ENCODE peak calls at places on chromosomes 1 and 21, in four cellular contexts. S, D, K and I are unnamed samples.

GRCh38 chr1:58727363-58727762 is 27.5 kb upstream of the MYSM1 start:
- DNase-seq in S (no peak), K (peak; percentile 33), D (peak; percentile 78), I (no peak)

GRCh38 chr1:196148367-196148970 is 459.8 kb downstream of the KCNT2 start:
- DNase-seq in K (peak; percentile 10), D (peak; percentile 6), S (peak; percentile 13), I (no peak)

GRCh38 chr1:175889044-175889443 is 145.6 kb upstream of the TNR start:
- DNase-seq in D (no peak), S (no peak), K (no peak), I (no peak)

GRCh38 chr1:105894006-105894405 is 1162.5 kb upstream of the PRMT6 start:
- DNase-seq in S (no peak), D (no peak), K (no peak), I (no peak)

GRCh38 chr1:109201123-109201703 is 12.5 kb upstream of the SARS1 start:
- DNase-seq in S (peak; percentile 91), D (peak; percentile 49), K (peak; percentile 36), I (peak; percentile 77)

GRCh38 chr1:113002297-113002696 is 46.3 kb upstream of the SLC16A1 start:
- DNase-seq in K (no peak), D (no peak), S (no peak), I (no peak)

GRCh38 chr1:45647248-45648021 is 23.6 kb upstream of the CCDC17 start:
- DNase-seq in K (no peak), D (no peak), S (no peak), I (no peak)

GRCh38 chr1:1591452-1591851 is 8.5 kb downstream of the FNDC10 start:
- DNase-seq in D (no peak), K (no peak), S (no peak), I (no peak)

GRCh38 chr1:61049850-61050540 is 32.4 kb upstream of the NFIA start:
- DNase-seq in D (peak; percentile 70), S (peak; percentile 83), K (peak; percentile 80), I (peak; percentile 97)

GRCh38 chr1:208374391-208374941 is 130.3 kb upstream of the PLXNA2 start:
- DNase-seq in D (no peak), S (no peak), K (no peak), I (no peak)

GRCh38 chr1:108141604-108142003 is 58.5 kb downstream of the SLC25A24 start:
- DNase-seq in S (no peak), D (no peak), K (no peak), I (no peak)

GRCh38 chr1:181784039-181784683 is 277.4 kb downstream of the ZNF648 start:
- DNase-seq in S (no peak), K (no peak), D (no peak), I (no peak)

GRCh38 chr1:165639821-165640623 is 9.0 kb downstream of the MGST3 start:
- DNase-seq in K (no peak), D (no peak), S (no peak), I (no peak)

GRCh38 chr1:116284819-116285390 is 88.1 kb upstream of the ATP1A1 start:
- DNase-seq in K (no peak), D (no peak), S (no peak), I (no peak)

GRCh38 chr1:222012816-222013215 is 270.9 kb upstream of the DUSP10 start:
- DNase-seq in K (no peak), D (no peak), S (no peak), I (no peak)

DNA sequence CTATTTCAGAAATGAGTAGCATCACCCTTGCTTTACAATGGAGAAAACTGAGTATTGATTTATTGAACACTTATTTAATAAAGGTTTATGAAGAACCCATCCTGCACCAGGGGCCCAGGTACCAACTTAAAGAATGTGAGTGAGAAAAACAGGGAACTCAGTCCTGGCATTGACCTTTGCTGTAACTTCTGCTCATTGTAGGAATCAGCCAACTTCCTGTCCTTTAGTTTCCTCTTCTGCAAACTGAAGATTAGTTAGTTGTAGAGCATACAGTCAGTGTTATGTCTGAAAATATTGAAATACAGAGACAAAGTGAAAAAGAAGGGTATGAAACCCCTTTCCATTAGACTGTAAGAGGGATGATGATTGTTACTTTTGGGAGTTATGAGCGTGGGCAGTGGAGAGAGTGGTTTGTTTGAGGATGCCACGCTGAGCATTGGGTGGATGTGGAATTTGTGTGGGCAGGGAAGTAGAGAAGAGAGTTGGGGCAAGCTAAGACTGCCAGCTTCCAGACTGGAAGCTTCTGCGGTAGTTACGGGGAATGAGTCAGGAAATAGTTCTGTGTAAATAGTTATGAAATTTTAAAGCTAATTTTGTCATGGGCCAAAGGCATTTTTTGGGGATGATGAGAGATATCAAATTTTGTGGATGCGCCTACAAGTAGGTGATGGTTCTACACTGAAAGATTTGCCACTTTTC is 89.2 kb downstream of the GPR88 start:
- DNase-seq in K (no peak), D (no peak), S (no peak), I (no peak)
- TF ChIP-seq NR3C1 in K (no peak), D (no peak), S (no peak), I (no peak)

DNA sequence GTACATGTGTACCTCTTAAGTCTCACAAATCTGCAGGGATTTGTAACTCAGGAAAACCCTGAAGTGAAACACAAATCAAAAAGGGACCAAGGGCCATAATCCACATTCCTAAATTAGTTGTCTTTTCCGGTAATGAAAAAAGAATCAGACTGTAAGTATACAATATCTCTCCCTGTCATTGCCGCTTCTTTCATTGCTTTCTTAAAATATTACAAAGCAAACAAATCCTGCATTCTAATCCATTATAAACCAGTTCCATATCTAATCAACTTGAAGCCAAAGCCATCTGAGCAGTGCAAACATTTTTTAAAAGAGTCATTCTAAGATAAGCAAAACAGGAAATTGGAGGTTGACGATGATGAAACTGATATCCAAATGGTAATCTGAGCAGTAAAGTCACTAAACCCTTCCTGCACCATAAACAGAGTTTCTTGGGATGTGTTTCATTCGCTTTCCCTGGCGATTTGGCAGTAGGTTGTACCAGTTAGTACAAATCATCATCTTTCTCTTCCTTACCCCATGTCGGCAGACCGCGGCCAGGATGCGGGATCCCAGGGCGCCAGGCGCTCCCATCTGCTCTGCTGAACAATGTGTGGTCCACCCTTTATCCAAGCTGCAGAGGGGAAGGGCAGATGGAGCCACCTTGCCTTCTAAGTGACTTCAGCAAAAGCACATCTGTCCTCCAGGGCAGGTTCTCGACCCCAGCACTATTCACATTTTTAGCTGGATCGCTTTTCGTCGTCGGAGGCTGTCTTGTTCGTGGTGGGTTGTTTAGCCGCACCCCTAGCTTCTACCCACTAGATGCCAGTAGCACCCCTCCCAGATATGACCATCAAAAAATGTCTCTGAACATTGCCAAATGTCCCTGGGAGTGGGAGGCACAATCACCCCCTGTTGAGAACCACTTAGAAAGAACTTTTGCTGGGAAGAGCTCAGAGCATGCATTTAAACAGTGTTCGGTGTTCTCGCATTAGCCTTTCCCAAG is 58.4 kb upstream of the SIM2 start:
- DNase-seq in K (no peak), D (no peak), S (no peak), I (no peak)
- TF ChIP-seq NR3C1 in K (no peak), D (no peak), S (no peak), I (no peak)

DNA sequence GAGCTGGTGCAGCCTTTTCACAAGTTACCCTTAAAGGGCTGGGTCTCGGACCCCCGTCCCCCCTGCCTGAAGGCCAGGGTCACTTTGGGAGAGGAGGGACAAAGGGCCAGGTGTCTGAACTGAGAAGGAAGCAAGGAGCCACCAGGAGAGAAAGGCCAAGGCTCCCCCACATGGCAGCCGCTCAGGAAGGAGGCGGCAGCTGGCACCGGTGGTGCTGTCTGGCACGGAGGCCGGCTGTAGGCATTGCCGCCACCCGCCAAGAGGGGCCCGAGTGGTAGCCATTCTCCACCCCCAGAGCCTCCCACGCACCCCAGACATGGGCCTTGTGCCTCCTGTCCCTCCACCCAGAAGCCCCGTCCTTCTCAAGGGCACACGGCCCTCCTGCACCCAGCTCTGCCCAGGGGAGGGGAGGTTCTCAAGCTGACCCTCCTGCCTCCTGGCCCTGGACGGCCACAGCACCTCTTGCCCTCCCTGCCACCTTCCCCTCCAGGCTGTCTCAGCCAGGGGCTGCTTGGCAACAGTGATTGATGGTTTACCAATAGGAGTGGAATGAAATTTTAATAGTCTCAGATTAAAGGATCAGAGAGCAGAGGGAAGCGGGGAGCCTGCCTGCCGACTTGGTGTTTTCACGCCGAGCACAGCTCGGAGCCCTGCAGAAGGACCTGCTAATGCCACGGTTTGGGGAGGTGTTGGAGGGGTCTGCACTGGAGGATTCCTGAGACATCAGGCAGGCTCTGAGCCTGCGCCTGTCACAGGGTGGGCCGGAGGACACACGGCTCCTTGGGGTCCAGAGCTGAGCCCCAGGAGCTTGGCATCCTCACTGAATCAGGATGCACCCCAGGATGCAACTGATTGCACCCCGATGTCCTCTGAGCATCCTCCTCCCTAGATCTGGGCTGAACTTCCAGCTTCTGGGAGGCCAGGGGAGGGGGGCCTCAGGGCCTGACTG is 211.9 kb upstream of the VAMP3 start:
- DNase-seq in K (no peak), S (no peak), D (no peak), I (no peak)
- TF ChIP-seq NR3C1 in K (no peak), S (no peak), D (no peak), I (no peak)

DNA sequence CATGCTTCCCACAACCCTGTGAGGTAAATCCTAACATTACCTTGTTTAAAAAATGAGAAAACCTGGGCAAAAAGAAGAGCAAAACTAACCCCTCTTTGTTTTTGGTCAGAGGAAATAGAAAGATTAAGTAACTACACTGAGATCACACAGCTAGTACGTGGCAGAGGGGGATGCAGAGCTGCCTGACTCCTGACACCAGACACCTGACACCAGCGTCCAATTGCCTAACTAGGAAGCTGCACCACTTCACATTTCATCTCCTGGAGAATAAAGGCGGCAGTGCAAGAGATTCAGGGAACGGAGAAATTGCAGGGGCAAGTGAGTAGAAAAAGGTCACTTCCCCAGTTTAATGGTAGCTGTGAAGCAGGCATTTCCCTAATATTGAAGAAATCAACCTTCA is 229.3 kb upstream of the PTBP2 start:
- DNase-seq in K (no peak), D (no peak), S (no peak), I (no peak)
- TF ChIP-seq NR3C1 in K (no peak), D (no peak), S (no peak), I (no peak)

GRCh38 chr1:245132771-245133170 is 22.0 kb upstream of the KIF26B start:
- DNase-seq in K (no peak), S (no peak), D (no peak), I (no peak)

GRCh38 chr1:245131026-245131393 is 23.8 kb upstream of the KIF26B start:
- DNase-seq in S (no peak), K (no peak), D (no peak), I (no peak)

GRCh38 chr1:245129811-245130210 is 25.0 kb upstream of the KIF26B start:
- DNase-seq in S (no peak), D (no peak), K (no peak), I (no peak)

GRCh38 chr1:245129321-245129720 is 25.5 kb upstream of the KIF26B start:
- DNase-seq in S (no peak), K (no peak), D (no peak), I (no peak)

DNA sequence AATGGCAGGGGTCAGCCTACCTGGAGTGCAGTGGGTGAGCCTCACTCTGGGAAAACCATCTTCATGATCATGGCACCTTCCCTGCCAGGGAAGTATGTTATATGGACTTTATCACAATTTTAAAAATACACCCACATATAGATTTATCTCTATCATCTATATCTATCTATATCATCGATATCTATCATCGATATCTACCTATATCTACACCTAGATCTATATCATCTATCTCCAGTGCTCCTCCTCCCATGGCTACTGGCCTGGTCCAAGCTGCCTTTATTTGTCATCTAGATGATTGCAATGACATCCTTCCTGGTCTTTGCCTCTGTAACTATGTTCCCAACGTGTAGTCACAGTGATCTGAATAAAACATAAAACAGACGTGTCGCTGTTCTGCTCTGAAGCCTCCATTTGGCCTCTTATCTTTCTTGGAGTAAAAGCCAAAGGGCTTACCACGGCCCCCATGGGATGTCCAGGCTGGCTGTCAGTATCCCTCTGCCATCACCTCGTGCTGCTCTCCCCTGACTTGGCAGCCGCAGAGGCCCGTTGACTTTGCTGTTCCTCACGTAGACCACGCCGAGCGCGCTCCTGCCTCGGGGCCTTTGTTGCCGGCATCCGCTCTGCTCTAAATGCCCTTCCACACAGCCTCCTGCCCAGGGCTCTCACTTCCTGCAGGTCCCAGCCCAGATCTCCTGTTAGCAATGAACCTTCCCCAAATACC is 20.6 kb upstream of the KIF26B start:
- DNase-seq in D (no peak), S (no peak), K (no peak), I (no peak)
- TF ChIP-seq NR3C1 in D (no peak), S (no peak), K (no peak), I (no peak)